ENCODE peak calls at places on chromosome X, in six cellular contexts. One of them, this sample, is unnamed.

GRCh38 chrX:133674726-133675470 is 259.6 kb upstream of the GPC4 start:
- DNase-seq in HFFc6: no peak
- DNase-seq in B cell: no peak
- DNase-seq in Panc1: no peak
- DNase-seq in GM10248: no peak
- DNase-seq in endothelial cell: no peak
- DNase-seq in this sample: peak; percentile 74

GRCh38 chrX:103220511-103221406 is 5.9 kb downstream of the BEX4 start:
- DNase-seq in Panc1: no peak
- DNase-seq in HFFc6: no peak
- DNase-seq in GM10248: no peak
- DNase-seq in endothelial cell: peak; percentile 4
- DNase-seq in B cell: no peak
- DNase-seq in this sample: no peak

GRCh38 chrX:55342533-55343501 is 78.1 kb upstream of the PAGE3 start:
- DNase-seq in B cell: peak; percentile 33
- DNase-seq in Panc1: peak; percentile 15
- DNase-seq in endothelial cell: no peak
- DNase-seq in HFFc6: no peak
- DNase-seq in GM10248: peak; percentile 49
- DNase-seq in this sample: peak; percentile 2

GRCh38 chrX:65744965-65745364 is 77.5 kb downstream of the MSN start:
- DNase-seq in HFFc6: no peak
- DNase-seq in Panc1: no peak
- DNase-seq in B cell: no peak
- DNase-seq in endothelial cell: no peak
- DNase-seq in GM10248: no peak
- DNase-seq in this sample: peak; percentile 27

GRCh38 chrX:38214551-38214950 is 6.1 kb downstream of the SRPX start:
- DNase-seq in HFFc6: no peak
- DNase-seq in B cell: no peak
- DNase-seq in Panc1: no peak
- DNase-seq in GM10248: no peak
- DNase-seq in endothelial cell: no peak
- DNase-seq in this sample: no peak

GRCh38 chrX:153766098-153766817 is 2.2 kb downstream of the PLXNB3 start:
- DNase-seq in GM10248: no peak
- DNase-seq in Panc1: no peak
- DNase-seq in endothelial cell: no peak
- DNase-seq in HFFc6: peak; percentile 62
- DNase-seq in B cell: no peak
- DNase-seq in this sample: peak; percentile 60

GRCh38 chrX:152600853-152601635 is 36.7 kb upstream of the GABRQ start:
- DNase-seq in B cell: no peak
- DNase-seq in HFFc6: no peak
- DNase-seq in Panc1: no peak
- DNase-seq in endothelial cell: peak; percentile 4
- DNase-seq in GM10248: no peak
- DNase-seq in this sample: no peak

GRCh38 chrX:110167952-110168451 is 149.9 kb downstream of the AMMECR1 start:
- DNase-seq in Panc1: no peak
- DNase-seq in B cell: peak; percentile 50
- DNase-seq in HFFc6: peak; percentile 41
- DNase-seq in endothelial cell: peak; percentile 41
- DNase-seq in GM10248: peak; percentile 47
- DNase-seq in this sample: peak; percentile 32

GRCh38 chrX:132612990-132613564 is 124.2 kb upstream of the MBNL3 start:
- DNase-seq in B cell: peak; percentile 51
- DNase-seq in Panc1: no peak
- DNase-seq in HFFc6: no peak
- DNase-seq in endothelial cell: peak; percentile 46
- DNase-seq in GM10248: peak; percentile 25
- DNase-seq in this sample: peak; percentile 68

GRCh38 chrX:103513476-103514108 is 5.7 kb downstream of the RAB40A start:
- DNase-seq in B cell: no peak
- DNase-seq in HFFc6: peak; percentile 21
- DNase-seq in GM10248: no peak
- DNase-seq in endothelial cell: no peak
- DNase-seq in Panc1: no peak
- DNase-seq in this sample: no peak

GRCh38 chrX:96436105-96436504 is 248.5 kb upstream of the DIAPH2 start:
- DNase-seq in B cell: no peak
- DNase-seq in Panc1: no peak
- DNase-seq in endothelial cell: no peak
- DNase-seq in HFFc6: peak; percentile 49
- DNase-seq in GM10248: no peak
- DNase-seq in this sample: no peak

GRCh38 chrX:69119122-69119521 is 46.1 kb downstream of the PJA1 start:
- DNase-seq in B cell: no peak
- DNase-seq in HFFc6: no peak
- DNase-seq in Panc1: no peak
- DNase-seq in GM10248: no peak
- DNase-seq in endothelial cell: no peak
- DNase-seq in this sample: no peak
- TF ChIP-seq CTCF in B cell: no peak
- TF ChIP-seq CTCF in HFFc6: no peak
- TF ChIP-seq CTCF in Panc1: no peak
- TF ChIP-seq CTCF in GM10248: no peak
- TF ChIP-seq CTCF in endothelial cell: no peak
- TF ChIP-seq CTCF in this sample: no peak

GRCh38 chrX:101260435-101260834 is 30.7 kb downstream of the TAF7L start:
- DNase-seq in Panc1: no peak
- DNase-seq in endothelial cell: peak; percentile 22
- DNase-seq in B cell: no peak
- DNase-seq in GM10248: no peak
- DNase-seq in HFFc6: peak; percentile 8
- DNase-seq in this sample: no peak
- TF ChIP-seq CTCF in Panc1: peak; percentile 80
- TF ChIP-seq CTCF in endothelial cell: no peak
- TF ChIP-seq CTCF in B cell: no peak
- TF ChIP-seq CTCF in GM10248: peak; percentile 32
- TF ChIP-seq CTCF in HFFc6: peak; percentile 58
- TF ChIP-seq CTCF in this sample: no peak

GRCh38 chrX:15600071-15600470 is 689 bp downstream of the ACE2 start:
- DNase-seq in HFFc6: no peak
- DNase-seq in GM10248: no peak
- DNase-seq in endothelial cell: no peak
- DNase-seq in Panc1: no peak
- DNase-seq in B cell: no peak
- DNase-seq in this sample: no peak

GRCh38 chrX:15598031-15598430 is 2.7 kb downstream of the ACE2 start:
- DNase-seq in GM10248: no peak
- DNase-seq in endothelial cell: no peak
- DNase-seq in HFFc6: peak; percentile 0
- DNase-seq in B cell: no peak
- DNase-seq in Panc1: no peak
- DNase-seq in this sample: no peak

GRCh38 chrX:15594371-15594770 is 6.4 kb downstream of the ACE2 start:
- DNase-seq in endothelial cell: no peak
- DNase-seq in GM10248: no peak
- DNase-seq in B cell: no peak
- DNase-seq in HFFc6: no peak
- DNase-seq in Panc1: no peak
- DNase-seq in this sample: no peak
- TF ChIP-seq CTCF in endothelial cell: no peak
- TF ChIP-seq CTCF in GM10248: no peak
- TF ChIP-seq CTCF in B cell: no peak
- TF ChIP-seq CTCF in HFFc6: peak; percentile 40
- TF ChIP-seq CTCF in Panc1: no peak
- TF ChIP-seq CTCF in this sample: peak; percentile 38

GRCh38 chrX:75158054-75158453 is 2.0 kb upstream of the ABCB7 start:
- DNase-seq in B cell: no peak
- DNase-seq in GM10248: no peak
- DNase-seq in endothelial cell: no peak
- DNase-seq in HFFc6: no peak
- DNase-seq in Panc1: no peak
- DNase-seq in this sample: no peak

GRCh38 chrX:75155454-75155829 is 641 bp downstream of the ABCB7 start:
- DNase-seq in HFFc6: no peak
- DNase-seq in B cell: peak; percentile 7
- DNase-seq in endothelial cell: no peak
- DNase-seq in GM10248: peak; percentile 21
- DNase-seq in Panc1: no peak
- DNase-seq in this sample: no peak

GRCh38 chrX:75154871-75155270 is 1.2 kb downstream of the ABCB7 start:
- DNase-seq in B cell: no peak
- DNase-seq in HFFc6: no peak
- DNase-seq in endothelial cell: no peak
- DNase-seq in GM10248: no peak
- DNase-seq in Panc1: no peak
- DNase-seq in this sample: no peak

GRCh38 chrX:75156537-75156945 is 458 bp upstream of the ABCB7 start:
- DNase-seq in HFFc6: peak; percentile 15
- DNase-seq in B cell: no peak
- DNase-seq in endothelial cell: no peak
- DNase-seq in GM10248: no peak
- DNase-seq in Panc1: no peak
- DNase-seq in this sample: no peak

DNA sequence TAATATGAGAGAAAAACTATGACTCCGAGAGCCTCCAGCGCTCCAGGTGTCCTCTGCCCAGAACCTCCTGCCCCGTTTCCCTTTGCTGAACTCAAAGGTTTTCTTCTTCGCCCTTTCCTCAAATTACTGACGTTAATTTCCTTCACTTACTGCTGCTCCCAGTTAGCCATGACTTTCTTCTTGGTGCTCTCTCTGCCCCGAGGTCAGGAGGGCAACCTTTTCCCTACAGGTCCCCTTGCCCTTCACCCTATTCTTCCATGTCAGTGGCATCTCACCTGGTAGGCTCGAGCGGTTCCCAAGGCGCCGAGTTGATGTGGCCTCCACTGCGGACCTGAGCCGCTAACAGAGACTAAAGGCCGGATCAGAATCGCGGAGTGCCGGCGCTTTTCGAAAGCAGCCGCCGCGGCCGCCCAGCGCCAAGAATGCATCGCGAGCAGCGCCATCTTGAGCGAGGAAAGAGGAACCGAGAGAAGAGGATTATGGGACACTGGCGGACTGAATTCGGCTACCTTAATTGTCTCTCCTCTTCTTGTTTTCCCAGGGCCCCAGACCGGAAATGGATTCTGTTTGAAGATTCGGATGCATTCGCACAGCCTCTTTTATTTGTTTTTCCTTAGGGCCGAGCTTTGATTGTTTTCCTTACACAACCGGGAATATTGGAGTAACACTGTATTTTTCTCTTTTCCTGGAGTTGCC is at the start of gene ABCB7:
- DNase-seq in GM10248: peak; percentile 46
- DNase-seq in HFFc6: peak; percentile 63
- DNase-seq in endothelial cell: peak; percentile 40
- DNase-seq in Panc1: peak; percentile 25
- DNase-seq in B cell: peak; percentile 72
- DNase-seq in this sample: peak; percentile 62
- TF ChIP-seq CTCF in GM10248: no peak
- TF ChIP-seq CTCF in HFFc6: peak; percentile 48
- TF ChIP-seq CTCF in endothelial cell: no peak
- TF ChIP-seq CTCF in Panc1: peak; percentile 13
- TF ChIP-seq CTCF in B cell: no peak
- TF ChIP-seq CTCF in this sample: no peak

GRCh38 chrX:129750971-129751370 is 12.2 kb downstream of the XPNPEP2 start:
- DNase-seq in HFFc6: no peak
- DNase-seq in GM10248: no peak
- DNase-seq in B cell: no peak
- DNase-seq in endothelial cell: no peak
- DNase-seq in Panc1: no peak
- DNase-seq in this sample: no peak

GRCh38 chrX:129755779-129756650 is 17.2 kb downstream of the XPNPEP2 start:
- DNase-seq in GM10248: peak; percentile 45
- DNase-seq in endothelial cell: no peak
- DNase-seq in B cell: peak; percentile 40
- DNase-seq in Panc1: no peak
- DNase-seq in HFFc6: no peak
- DNase-seq in this sample: no peak

GRCh38 chrX:129759576-129760061 is 20.1 kb upstream of the SASH3 start:
- DNase-seq in GM10248: no peak
- DNase-seq in endothelial cell: no peak
- DNase-seq in Panc1: no peak
- DNase-seq in B cell: no peak
- DNase-seq in HFFc6: peak; percentile 72
- DNase-seq in this sample: peak; percentile 39

GRCh38 chrX:129749069-129749468 is 10.3 kb downstream of the XPNPEP2 start:
- DNase-seq in B cell: no peak
- DNase-seq in GM10248: no peak
- DNase-seq in HFFc6: no peak
- DNase-seq in Panc1: no peak
- DNase-seq in endothelial cell: no peak
- DNase-seq in this sample: no peak

DNA sequence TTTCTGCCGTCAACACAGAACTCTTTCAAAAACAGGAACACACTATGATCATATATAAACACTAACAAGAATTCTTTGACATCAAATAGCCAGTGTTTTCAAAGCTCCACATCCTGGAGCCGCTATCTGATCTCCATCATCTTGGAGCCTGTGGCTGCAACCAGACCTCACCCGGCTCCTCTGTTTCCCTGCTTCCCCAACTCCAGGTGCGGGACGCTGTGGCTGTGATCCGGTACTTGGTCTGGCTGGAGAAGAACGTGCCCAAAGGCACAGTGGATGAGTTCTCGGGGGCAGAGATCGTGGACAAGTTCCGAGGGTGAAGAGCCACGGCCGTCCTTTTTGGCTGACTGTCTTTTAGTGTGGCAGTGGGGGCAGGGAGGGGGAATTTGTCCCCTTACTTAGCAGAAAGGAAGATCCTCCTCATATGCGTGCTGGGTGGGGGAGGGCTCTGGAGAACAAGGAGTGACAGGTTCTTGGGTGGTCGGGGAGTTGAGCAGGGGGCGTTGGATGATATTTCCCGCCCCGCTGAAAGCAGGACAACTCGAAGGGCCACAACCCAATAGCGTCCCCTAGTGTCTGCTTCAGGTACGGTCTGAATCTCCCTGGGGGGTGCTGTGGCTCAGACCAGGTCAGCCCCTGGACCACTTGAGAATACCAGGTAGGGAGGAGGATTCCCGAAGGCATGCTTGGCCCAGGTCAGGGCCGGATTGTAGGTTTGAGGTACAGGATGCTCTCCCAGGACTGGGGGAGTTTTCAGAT is 15.7 kb downstream of the XPNPEP2 start:
- DNase-seq in endothelial cell: peak; percentile 14
- DNase-seq in GM10248: no peak
- DNase-seq in HFFc6: no peak
- DNase-seq in Panc1: no peak
- DNase-seq in B cell: no peak
- DNase-seq in this sample: no peak
- TF ChIP-seq CTCF in endothelial cell: peak; percentile 45
- TF ChIP-seq CTCF in GM10248: peak; percentile 40
- TF ChIP-seq CTCF in HFFc6: peak; percentile 48
- TF ChIP-seq CTCF in Panc1: peak; percentile 75
- TF ChIP-seq CTCF in B cell: peak; percentile 24
- TF ChIP-seq CTCF in this sample: no peak

GRCh38 chrX:21975827-21976226 is 35.3 kb downstream of the SMS start:
- DNase-seq in B cell: no peak
- DNase-seq in GM10248: no peak
- DNase-seq in HFFc6: peak; percentile 74
- DNase-seq in endothelial cell: no peak
- DNase-seq in Panc1: no peak
- DNase-seq in this sample: no peak
- TF ChIP-seq CTCF in B cell: no peak
- TF ChIP-seq CTCF in GM10248: no peak
- TF ChIP-seq CTCF in HFFc6: peak; percentile 71
- TF ChIP-seq CTCF in endothelial cell: no peak
- TF ChIP-seq CTCF in Panc1: peak; percentile 26
- TF ChIP-seq CTCF in this sample: no peak

This sample was measured in Calu3.